ENCODE peak calls at places on chromosomes 3 and 15, in five cellular contexts. One of them, this sample, is unnamed.
A peak's percentile ranks its signal among the peaks of the same experiment; 100 is the strongest.

GRCh38 chr3:189636048-189636447 is 4.9 kb downstream of the TP63 start:
- DNase-seq in right atrium auricular region: no peak
- DNase-seq in body of pancreas: no peak
- DNase-seq in psoas muscle: no peak
- DNase-seq in mesothelial cell of epicardium: no peak
- DNase-seq in this sample: no peak

GRCh38 chr3:187131981-187132380 is 7.3 kb downstream of the RPL39L start:
- DNase-seq in right atrium auricular region: no peak
- DNase-seq in body of pancreas: no peak
- DNase-seq in psoas muscle: no peak
- DNase-seq in mesothelial cell of epicardium: no peak
- DNase-seq in this sample: no peak

GRCh38 chr15:94910166-94910565 is 678.8 kb downstream of the MCTP2 start:
- DNase-seq in right atrium auricular region: no peak
- DNase-seq in body of pancreas: no peak
- DNase-seq in psoas muscle: no peak
- DNase-seq in mesothelial cell of epicardium: no peak
- DNase-seq in this sample: no peak

GRCh38 chr3:8741581-8742355 is 8.2 kb downstream of the CAV3 start:
- DNase-seq in right atrium auricular region: no peak
- DNase-seq in body of pancreas: no peak
- DNase-seq in psoas muscle: peak; percentile 36
- DNase-seq in mesothelial cell of epicardium: peak; percentile 62
- DNase-seq in this sample: no peak

GRCh38 chr3:24387000-24387399 is 107.7 kb downstream of the THRB start:
- DNase-seq in right atrium auricular region: no peak
- DNase-seq in body of pancreas: no peak
- DNase-seq in psoas muscle: no peak
- DNase-seq in mesothelial cell of epicardium: no peak
- DNase-seq in this sample: no peak

GRCh38 chr15:77632760-77633133 is at the start of gene LINGO1:
- DNase-seq in right atrium auricular region: no peak
- DNase-seq in body of pancreas: peak; percentile 31
- DNase-seq in psoas muscle: no peak
- DNase-seq in mesothelial cell of epicardium: peak; percentile 46
- DNase-seq in this sample: peak; percentile 82

GRCh38 chr3:60617188-60617587 is 634.1 kb downstream of the FHIT start:
- DNase-seq in right atrium auricular region: no peak
- DNase-seq in body of pancreas: no peak
- DNase-seq in psoas muscle: no peak
- DNase-seq in mesothelial cell of epicardium: no peak
- DNase-seq in this sample: no peak

GRCh38 chr3:30682434-30683155 is 76.2 kb downstream of the TGFBR2 start:
- DNase-seq in right atrium auricular region: no peak
- DNase-seq in body of pancreas: no peak
- DNase-seq in psoas muscle: no peak
- DNase-seq in mesothelial cell of epicardium: no peak
- DNase-seq in this sample: no peak

GRCh38 chr3:125310623-125311076 is 64.5 kb downstream of the ZNF148 start:
- DNase-seq in right atrium auricular region: no peak
- DNase-seq in body of pancreas: no peak
- DNase-seq in psoas muscle: no peak
- DNase-seq in mesothelial cell of epicardium: no peak
- DNase-seq in this sample: no peak

GRCh38 chr15:45458746-45459403 is 63.7 kb downstream of the SLC30A4 start:
- DNase-seq in right atrium auricular region: peak; percentile 83
- DNase-seq in body of pancreas: peak; percentile 65
- DNase-seq in psoas muscle: peak; percentile 60
- DNase-seq in mesothelial cell of epicardium: peak; percentile 89
- DNase-seq in this sample: peak; percentile 80

GRCh38 chr3:124701687-124702086 is 28.6 kb upstream of the UMPS start:
- DNase-seq in right atrium auricular region: no peak
- DNase-seq in body of pancreas: no peak
- DNase-seq in psoas muscle: no peak
- DNase-seq in mesothelial cell of epicardium: no peak
- DNase-seq in this sample: no peak

GRCh38 chr3:187735837-187736236 is 9.4 kb downstream of the BCL6 start:
- DNase-seq in right atrium auricular region: no peak
- DNase-seq in body of pancreas: no peak
- DNase-seq in psoas muscle: no peak
- DNase-seq in mesothelial cell of epicardium: no peak
- DNase-seq in this sample: no peak

GRCh38 chr3:174083706-174084105 is 686.2 kb downstream of the NLGN1 start:
- DNase-seq in right atrium auricular region: no peak
- DNase-seq in body of pancreas: no peak
- DNase-seq in psoas muscle: no peak
- DNase-seq in mesothelial cell of epicardium: no peak
- DNase-seq in this sample: no peak

GRCh38 chr3:34212175-34212574 is 413.7 kb downstream of the PDCD6IP start:
- DNase-seq in right atrium auricular region: no peak
- DNase-seq in body of pancreas: no peak
- DNase-seq in psoas muscle: no peak
- DNase-seq in mesothelial cell of epicardium: no peak
- DNase-seq in this sample: no peak

GRCh38 chr15:99504823-99505551 is 60.8 kb upstream of the MEF2A start:
- DNase-seq in right atrium auricular region: peak; percentile 50
- DNase-seq in body of pancreas: no peak
- DNase-seq in psoas muscle: no peak
- DNase-seq in mesothelial cell of epicardium: no peak
- DNase-seq in this sample: no peak
- TF ChIP-seq CTCF in right atrium auricular region: no peak
- TF ChIP-seq CTCF in body of pancreas: no peak
- TF ChIP-seq CTCF in psoas muscle: no peak
- TF ChIP-seq CTCF in mesothelial cell of epicardium: no peak
- TF ChIP-seq CTCF in this sample: no peak

DNA sequence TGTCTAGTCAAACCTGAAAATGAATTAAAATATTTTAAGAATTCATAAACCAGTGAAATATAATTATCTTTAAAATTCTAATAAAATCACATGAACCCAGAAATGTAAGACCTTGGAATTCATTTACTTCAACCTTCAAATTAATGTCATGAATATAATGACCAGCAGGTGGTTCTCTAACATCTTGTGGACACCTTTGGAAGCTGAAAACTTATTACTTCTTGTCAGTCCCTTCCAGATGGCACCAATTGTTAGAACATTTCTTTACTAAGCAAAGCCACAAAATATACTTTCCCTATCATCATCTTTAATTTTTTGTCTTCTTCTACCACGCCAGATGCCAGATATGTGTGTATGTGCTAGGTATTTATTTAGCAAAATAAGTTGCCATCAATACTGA is 240.0 kb downstream of the MBNL1 start:
- DNase-seq in right atrium auricular region: no peak
- DNase-seq in body of pancreas: no peak
- DNase-seq in psoas muscle: no peak
- DNase-seq in mesothelial cell of epicardium: no peak
- DNase-seq in this sample: no peak
- TF ChIP-seq CTCF in right atrium auricular region: peak; percentile 40
- TF ChIP-seq CTCF in body of pancreas: peak; percentile 40
- TF ChIP-seq CTCF in psoas muscle: peak; percentile 42
- TF ChIP-seq CTCF in mesothelial cell of epicardium: peak; percentile 59
- TF ChIP-seq CTCF in this sample: peak; percentile 44

GRCh38 chr3:50155491-50155878 is 361 bp downstream of the SEMA3F start:
- DNase-seq in right atrium auricular region: no peak
- DNase-seq in body of pancreas: no peak
- DNase-seq in psoas muscle: no peak
- DNase-seq in mesothelial cell of epicardium: no peak
- DNase-seq in this sample: no peak

GRCh38 chr3:50154840-50155490 is at the start of gene SEMA3F:
- DNase-seq in right atrium auricular region: no peak
- DNase-seq in body of pancreas: peak; percentile 79
- DNase-seq in psoas muscle: peak; percentile 72
- DNase-seq in mesothelial cell of epicardium: peak; percentile 73
- DNase-seq in this sample: peak; percentile 75

GRCh38 chr3:50155891-50156290 is 767 bp downstream of the SEMA3F start:
- DNase-seq in right atrium auricular region: no peak
- DNase-seq in body of pancreas: no peak
- DNase-seq in psoas muscle: no peak
- DNase-seq in mesothelial cell of epicardium: no peak
- DNase-seq in this sample: no peak

GRCh38 chr3:50153782-50154475 is 1.2 kb upstream of the SEMA3F start:
- DNase-seq in right atrium auricular region: no peak
- DNase-seq in body of pancreas: no peak
- DNase-seq in psoas muscle: no peak
- DNase-seq in mesothelial cell of epicardium: no peak
- DNase-seq in this sample: no peak

DNA sequence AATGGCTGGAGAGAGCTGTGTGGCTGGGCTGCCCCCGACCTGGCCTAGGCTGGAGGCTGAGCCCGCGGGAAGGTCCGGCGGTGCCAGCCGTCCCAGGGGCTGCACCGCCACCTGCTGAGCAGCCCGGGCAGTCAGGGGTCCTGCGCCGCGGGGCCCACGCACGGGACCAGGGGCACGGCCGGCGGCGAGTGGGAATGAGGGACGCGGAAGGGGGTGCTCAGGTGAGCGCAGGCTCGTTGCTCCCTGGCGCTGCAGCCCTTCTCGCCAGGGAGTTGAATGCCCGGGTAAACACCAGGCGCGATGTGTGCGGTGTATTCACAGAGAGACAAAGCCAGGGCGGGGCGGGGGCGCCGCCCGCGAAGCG is 666 bp upstream of the SEMA3F start:
- DNase-seq in right atrium auricular region: no peak
- DNase-seq in body of pancreas: no peak
- DNase-seq in psoas muscle: no peak
- DNase-seq in mesothelial cell of epicardium: peak; percentile 62
- DNase-seq in this sample: no peak
- TF ChIP-seq CTCF in right atrium auricular region: no peak
- TF ChIP-seq CTCF in body of pancreas: no peak
- TF ChIP-seq CTCF in psoas muscle: peak; percentile 26
- TF ChIP-seq CTCF in mesothelial cell of epicardium: no peak
- TF ChIP-seq CTCF in this sample: no peak

DNA sequence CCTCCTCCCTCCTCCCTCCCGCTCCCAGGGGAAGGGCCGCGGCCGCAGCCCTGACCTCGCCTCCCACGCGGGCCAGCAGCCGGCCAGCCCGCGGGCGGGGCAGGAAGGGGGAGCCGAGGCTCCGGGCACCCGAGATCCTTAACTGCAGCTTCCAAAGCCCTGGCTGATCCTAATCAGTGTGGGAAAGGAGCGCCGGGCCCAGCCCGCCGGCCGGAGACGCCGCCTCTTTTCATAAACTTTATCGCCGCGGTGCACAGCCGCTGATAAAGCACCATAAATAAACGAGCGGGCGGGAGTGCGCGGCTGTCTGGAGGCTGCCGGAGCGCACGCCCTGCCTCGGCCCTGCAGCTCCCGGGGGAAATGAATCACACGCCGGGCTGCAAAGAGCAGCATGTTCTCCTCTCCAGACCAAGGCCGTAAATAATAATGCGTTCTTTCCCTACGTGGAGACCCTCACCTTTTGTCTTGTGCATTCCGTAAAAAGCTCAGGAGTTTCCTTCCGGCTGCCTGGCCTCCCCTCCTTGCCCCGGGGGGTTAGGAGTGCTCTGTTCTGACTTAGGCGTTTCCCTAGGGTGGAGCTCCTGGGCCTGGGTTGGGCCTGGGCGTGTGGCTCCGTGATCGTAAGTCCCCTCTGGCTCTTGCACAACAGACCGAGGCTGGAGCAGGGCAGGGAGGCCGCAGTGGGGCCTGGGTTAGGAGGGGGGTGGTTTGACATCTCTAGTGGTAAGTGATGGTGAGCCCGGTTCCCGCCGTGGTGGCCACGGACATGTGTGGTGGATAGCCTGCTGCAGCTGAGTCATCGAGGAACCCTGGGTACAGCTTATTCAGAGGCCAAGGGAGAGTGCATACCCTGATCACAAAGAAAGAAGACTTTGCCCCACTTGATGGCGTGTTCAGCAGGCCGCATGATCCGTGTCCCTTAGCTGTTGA is 132.6 kb upstream of the HES1 start:
- DNase-seq in right atrium auricular region: peak; percentile 94
- DNase-seq in body of pancreas: peak; percentile 87
- DNase-seq in psoas muscle: peak; percentile 89
- DNase-seq in mesothelial cell of epicardium: peak; percentile 81
- DNase-seq in this sample: peak; percentile 71
- TF ChIP-seq CTCF in right atrium auricular region: no peak
- TF ChIP-seq CTCF in body of pancreas: no peak
- TF ChIP-seq CTCF in psoas muscle: no peak
- TF ChIP-seq CTCF in mesothelial cell of epicardium: no peak
- TF ChIP-seq CTCF in this sample: no peak

GRCh38 chr3:139608924-139609323 is 68.8 kb downstream of the NMNAT3 start:
- DNase-seq in right atrium auricular region: no peak
- DNase-seq in body of pancreas: no peak
- DNase-seq in psoas muscle: no peak
- DNase-seq in mesothelial cell of epicardium: no peak
- DNase-seq in this sample: no peak
- TF ChIP-seq CTCF in right atrium auricular region: no peak
- TF ChIP-seq CTCF in body of pancreas: no peak
- TF ChIP-seq CTCF in psoas muscle: no peak
- TF ChIP-seq CTCF in mesothelial cell of epicardium: no peak
- TF ChIP-seq CTCF in this sample: no peak

DNA sequence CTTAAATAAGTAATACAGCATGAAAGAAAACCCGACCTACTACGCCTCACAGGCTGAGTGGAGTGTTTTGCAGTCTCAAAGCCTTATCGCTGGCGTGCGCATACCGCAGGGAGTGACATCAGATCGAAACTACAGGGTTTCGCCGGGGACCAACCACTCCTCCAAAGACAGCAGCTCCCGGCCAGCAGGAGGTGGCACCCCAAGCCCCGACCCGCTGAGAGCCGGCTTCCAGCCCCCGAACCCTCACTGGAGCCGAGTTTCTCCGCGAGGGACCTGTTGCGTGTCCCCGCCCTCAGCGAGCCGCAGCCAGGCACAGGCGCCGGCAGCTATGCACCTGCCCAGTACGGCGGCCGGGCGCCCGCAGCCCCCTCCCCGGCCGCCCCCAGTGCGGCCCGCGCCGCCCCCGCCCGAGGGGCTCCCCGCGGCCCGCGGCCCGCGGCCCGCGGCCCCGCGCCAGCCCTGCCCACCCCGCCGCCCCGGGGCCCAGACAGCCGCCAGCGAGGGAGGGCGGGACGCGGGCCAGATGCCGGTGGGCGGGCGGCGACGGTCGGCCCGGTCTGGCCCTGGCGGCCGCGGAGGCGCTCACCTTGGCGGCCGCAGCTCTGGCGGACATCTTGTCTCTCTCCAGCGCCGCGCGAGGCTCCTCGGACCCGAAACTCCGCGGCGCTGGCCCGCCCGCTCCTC is 710 bp downstream of the TJP1 start:
- DNase-seq in right atrium auricular region: peak; percentile 84
- DNase-seq in body of pancreas: peak; percentile 90
- DNase-seq in psoas muscle: peak; percentile 65
- DNase-seq in mesothelial cell of epicardium: peak; percentile 85
- DNase-seq in this sample: peak; percentile 75
- TF ChIP-seq CTCF in right atrium auricular region: no peak
- TF ChIP-seq CTCF in body of pancreas: no peak
- TF ChIP-seq CTCF in psoas muscle: peak; percentile 23
- TF ChIP-seq CTCF in mesothelial cell of epicardium: no peak
- TF ChIP-seq CTCF in this sample: no peak

GRCh38 chr15:96344706-96345559 is 14.4 kb downstream of the NR2F2 start:
- DNase-seq in right atrium auricular region: no peak
- DNase-seq in body of pancreas: no peak
- DNase-seq in psoas muscle: no peak
- DNase-seq in mesothelial cell of epicardium: no peak
- DNase-seq in this sample: no peak

GRCh38 chr15:96344120-96344705 is 13.7 kb downstream of the NR2F2 start:
- DNase-seq in right atrium auricular region: no peak
- DNase-seq in body of pancreas: no peak
- DNase-seq in psoas muscle: no peak
- DNase-seq in mesothelial cell of epicardium: no peak
- DNase-seq in this sample: no peak

GRCh38 chr15:96346409-96346808 is 15.9 kb downstream of the NR2F2 start:
- DNase-seq in right atrium auricular region: no peak
- DNase-seq in body of pancreas: no peak
- DNase-seq in psoas muscle: no peak
- DNase-seq in mesothelial cell of epicardium: no peak
- DNase-seq in this sample: no peak

GRCh38 chr15:96347181-96348111 is 16.9 kb downstream of the NR2F2 start:
- DNase-seq in right atrium auricular region: no peak
- DNase-seq in body of pancreas: no peak
- DNase-seq in psoas muscle: peak; percentile 46
- DNase-seq in mesothelial cell of epicardium: no peak
- DNase-seq in this sample: peak; percentile 72

GRCh38 chr15:96345560-96346389 is 15.3 kb downstream of the NR2F2 start:
- DNase-seq in right atrium auricular region: peak; percentile 90
- DNase-seq in body of pancreas: peak; percentile 75
- DNase-seq in psoas muscle: peak; percentile 78
- DNase-seq in mesothelial cell of epicardium: peak; percentile 52
- DNase-seq in this sample: peak; percentile 71
- TF ChIP-seq CTCF in right atrium auricular region: peak; percentile 28
- TF ChIP-seq CTCF in body of pancreas: peak; percentile 52
- TF ChIP-seq CTCF in psoas muscle: peak; percentile 67
- TF ChIP-seq CTCF in mesothelial cell of epicardium: peak; percentile 21
- TF ChIP-seq CTCF in this sample: peak; percentile 56